ENCODE peak calls at places on chromosomes 13 and 19, in five cellular contexts. One of them, this sample, is unnamed.

GRCh38 chr19:6613711-6614110 is 22.8 kb upstream of the CD70 start:
- DNase-seq in HuH-7: no peak
- DNase-seq in left lung: no peak
- DNase-seq in activated T-cell treated with anti-CD3 and anti-CD28 coated beads for 48 hours: no peak
- DNase-seq in stimulated activated CD8-positive, alpha-beta memory T cell treated with anti-CD3 and anti-CD28 coated beads, Interleukin-2, amount 100 ng/mL, for 1 hour: no peak
- DNase-seq in this sample: no peak

GRCh38 chr19:14167594-14168138 is 31.3 kb upstream of the ASF1B start:
- DNase-seq in HuH-7: no peak
- DNase-seq in left lung: no peak
- DNase-seq in activated T-cell treated with anti-CD3 and anti-CD28 coated beads for 48 hours: no peak
- DNase-seq in stimulated activated CD8-positive, alpha-beta memory T cell treated with anti-CD3 and anti-CD28 coated beads, Interleukin-2, amount 100 ng/mL, for 1 hour: no peak
- DNase-seq in this sample: no peak

GRCh38 chr13:114230117-114230516 is 4.6 kb upstream of the CDC16 start:
- DNase-seq in HuH-7: no peak
- DNase-seq in left lung: no peak
- DNase-seq in activated T-cell treated with anti-CD3 and anti-CD28 coated beads for 48 hours: no peak
- DNase-seq in stimulated activated CD8-positive, alpha-beta memory T cell treated with anti-CD3 and anti-CD28 coated beads, Interleukin-2, amount 100 ng/mL, for 1 hour: no peak
- DNase-seq in this sample: no peak

GRCh38 chr19:58570770-58571574 is 2.2 kb downstream of the MZF1 start:
- DNase-seq in HuH-7: no peak
- DNase-seq in left lung: no peak
- DNase-seq in activated T-cell treated with anti-CD3 and anti-CD28 coated beads for 48 hours: no peak
- DNase-seq in stimulated activated CD8-positive, alpha-beta memory T cell treated with anti-CD3 and anti-CD28 coated beads, Interleukin-2, amount 100 ng/mL, for 1 hour: no peak
- DNase-seq in this sample: no peak

GRCh38 chr13:110826861-110827672 is 87.8 kb downstream of the ANKRD10 start:
- DNase-seq in HuH-7: no peak
- DNase-seq in left lung: no peak
- DNase-seq in activated T-cell treated with anti-CD3 and anti-CD28 coated beads for 48 hours: no peak
- DNase-seq in stimulated activated CD8-positive, alpha-beta memory T cell treated with anti-CD3 and anti-CD28 coated beads, Interleukin-2, amount 100 ng/mL, for 1 hour: no peak
- DNase-seq in this sample: no peak

GRCh38 chr13:55199132-55199531 is 1941.6 kb upstream of the PRR20A start:
- DNase-seq in HuH-7: peak; percentile 17
- DNase-seq in left lung: no peak
- DNase-seq in activated T-cell treated with anti-CD3 and anti-CD28 coated beads for 48 hours: no peak
- DNase-seq in stimulated activated CD8-positive, alpha-beta memory T cell treated with anti-CD3 and anti-CD28 coated beads, Interleukin-2, amount 100 ng/mL, for 1 hour: no peak
- DNase-seq in this sample: no peak

GRCh38 chr13:35700661-35701060 is 224.2 kb upstream of the MAB21L1 start:
- DNase-seq in HuH-7: no peak
- DNase-seq in left lung: no peak
- DNase-seq in activated T-cell treated with anti-CD3 and anti-CD28 coated beads for 48 hours: no peak
- DNase-seq in stimulated activated CD8-positive, alpha-beta memory T cell treated with anti-CD3 and anti-CD28 coated beads, Interleukin-2, amount 100 ng/mL, for 1 hour: no peak
- DNase-seq in this sample: no peak

GRCh38 chr19:55304279-55304978 is 20.6 kb downstream of the BRSK1 start:
- DNase-seq in HuH-7: peak; percentile 93
- DNase-seq in left lung: no peak
- DNase-seq in activated T-cell treated with anti-CD3 and anti-CD28 coated beads for 48 hours: peak; percentile 23
- DNase-seq in stimulated activated CD8-positive, alpha-beta memory T cell treated with anti-CD3 and anti-CD28 coated beads, Interleukin-2, amount 100 ng/mL, for 1 hour: no peak
- DNase-seq in this sample: no peak

GRCh38 chr13:111267784-111268183 is 52.7 kb upstream of the TEX29 start:
- DNase-seq in HuH-7: no peak
- DNase-seq in left lung: no peak
- DNase-seq in activated T-cell treated with anti-CD3 and anti-CD28 coated beads for 48 hours: no peak
- DNase-seq in stimulated activated CD8-positive, alpha-beta memory T cell treated with anti-CD3 and anti-CD28 coated beads, Interleukin-2, amount 100 ng/mL, for 1 hour: no peak
- DNase-seq in this sample: no peak